ENCODE peak calls at places on chromosome 9, in seven cellular contexts. One of them, this sample, is unnamed.

GRCh38 chr9:135076143-135076875 is 11.2 kb upstream of the OLFM1 start:
- DNase-seq in stomach: no peak
- DNase-seq in CD8-positive, alpha-beta memory T cell: no peak
- DNase-seq in hepatocyte: no peak
- DNase-seq in tibial artery: no peak
- DNase-seq in H1: no peak
- DNase-seq in naive thymus-derived CD4-positive, alpha-beta T cell: no peak
- DNase-seq in this sample: no peak

GRCh38 chr9:134536101-134536900 is 105.3 kb upstream of the COL5A1 start:
- DNase-seq in tibial artery: no peak
- DNase-seq in naive thymus-derived CD4-positive, alpha-beta T cell: no peak
- DNase-seq in stomach: no peak
- DNase-seq in hepatocyte: peak; percentile 58
- DNase-seq in H1: no peak
- DNase-seq in CD8-positive, alpha-beta memory T cell: no peak
- DNase-seq in this sample: peak; percentile 56

GRCh38 chr9:76662476-76663281 is 101.6 kb upstream of the PCA3 start:
- DNase-seq in naive thymus-derived CD4-positive, alpha-beta T cell: no peak
- DNase-seq in hepatocyte: no peak
- DNase-seq in tibial artery: no peak
- DNase-seq in H1: no peak
- DNase-seq in stomach: no peak
- DNase-seq in CD8-positive, alpha-beta memory T cell: no peak
- DNase-seq in this sample: peak; percentile 90

GRCh38 chr9:114335745-114336144 is 6.1 kb downstream of the ORM2 start:
- DNase-seq in tibial artery: no peak
- DNase-seq in stomach: no peak
- DNase-seq in H1: no peak
- DNase-seq in CD8-positive, alpha-beta memory T cell: no peak
- DNase-seq in hepatocyte: no peak
- DNase-seq in naive thymus-derived CD4-positive, alpha-beta T cell: no peak
- DNase-seq in this sample: no peak

GRCh38 chr9:6214903-6215302 is 704 bp upstream of the IL33 start:
- DNase-seq in tibial artery: no peak
- DNase-seq in CD8-positive, alpha-beta memory T cell: no peak
- DNase-seq in stomach: no peak
- DNase-seq in hepatocyte: no peak
- DNase-seq in H1: no peak
- DNase-seq in naive thymus-derived CD4-positive, alpha-beta T cell: no peak
- DNase-seq in this sample: no peak

GRCh38 chr9:76773051-76773450 is 8.8 kb downstream of the PCA3 start:
- DNase-seq in tibial artery: no peak
- DNase-seq in naive thymus-derived CD4-positive, alpha-beta T cell: no peak
- DNase-seq in hepatocyte: no peak
- DNase-seq in CD8-positive, alpha-beta memory T cell: no peak
- DNase-seq in H1: no peak
- DNase-seq in stomach: no peak
- DNase-seq in this sample: no peak

GRCh38 chr9:89770779-89771178 is 166.0 kb downstream of the GADD45G start:
- DNase-seq in stomach: no peak
- DNase-seq in H1: no peak
- DNase-seq in CD8-positive, alpha-beta memory T cell: no peak
- DNase-seq in tibial artery: no peak
- DNase-seq in naive thymus-derived CD4-positive, alpha-beta T cell: no peak
- DNase-seq in hepatocyte: no peak
- DNase-seq in this sample: no peak

GRCh38 chr9:76911971-76912370 is 6.1 kb upstream of the PRUNE2 start:
- DNase-seq in tibial artery: no peak
- DNase-seq in naive thymus-derived CD4-positive, alpha-beta T cell: no peak
- DNase-seq in stomach: no peak
- DNase-seq in H1: no peak
- DNase-seq in CD8-positive, alpha-beta memory T cell: no peak
- DNase-seq in hepatocyte: no peak
- DNase-seq in this sample: no peak

GRCh38 chr9:13278368-13279246 is 885 bp downstream of the MPDZ start:
- DNase-seq in CD8-positive, alpha-beta memory T cell: no peak
- DNase-seq in tibial artery: peak; percentile 55
- DNase-seq in H1: peak; percentile 9
- DNase-seq in hepatocyte: peak; percentile 69
- DNase-seq in naive thymus-derived CD4-positive, alpha-beta T cell: no peak
- DNase-seq in stomach: peak; percentile 26
- DNase-seq in this sample: peak; percentile 73

GRCh38 chr9:121884057-121884512 is 209.0 kb downstream of the TTLL11 start:
- DNase-seq in naive thymus-derived CD4-positive, alpha-beta T cell: no peak
- DNase-seq in stomach: no peak
- DNase-seq in hepatocyte: peak; percentile 24
- DNase-seq in tibial artery: no peak
- DNase-seq in H1: no peak
- DNase-seq in CD8-positive, alpha-beta memory T cell: no peak
- DNase-seq in this sample: peak; percentile 42

GRCh38 chr9:118336167-118336951 is 632.2 kb downstream of the TLR4 start:
- DNase-seq in stomach: no peak
- DNase-seq in CD8-positive, alpha-beta memory T cell: no peak
- DNase-seq in H1: no peak
- DNase-seq in hepatocyte: no peak
- DNase-seq in naive thymus-derived CD4-positive, alpha-beta T cell: no peak
- DNase-seq in tibial artery: no peak
- DNase-seq in this sample: no peak

GRCh38 chr9:129282308-129283211 is 104.5 kb upstream of the IER5L start:
- DNase-seq in tibial artery: peak; percentile 26
- DNase-seq in CD8-positive, alpha-beta memory T cell: no peak
- DNase-seq in stomach: no peak
- DNase-seq in naive thymus-derived CD4-positive, alpha-beta T cell: no peak
- DNase-seq in H1: no peak
- DNase-seq in hepatocyte: no peak
- DNase-seq in this sample: no peak

GRCh38 chr9:24041294-24041693 is 215.3 kb upstream of the ELAVL2 start:
- DNase-seq in naive thymus-derived CD4-positive, alpha-beta T cell: no peak
- DNase-seq in hepatocyte: no peak
- DNase-seq in CD8-positive, alpha-beta memory T cell: no peak
- DNase-seq in H1: no peak
- DNase-seq in tibial artery: no peak
- DNase-seq in stomach: no peak
- DNase-seq in this sample: no peak

GRCh38 chr9:108150736-108151135 is 661.2 kb upstream of the KLF4 start:
- DNase-seq in CD8-positive, alpha-beta memory T cell: no peak
- DNase-seq in hepatocyte: no peak
- DNase-seq in tibial artery: peak; percentile 54
- DNase-seq in stomach: no peak
- DNase-seq in naive thymus-derived CD4-positive, alpha-beta T cell: no peak
- DNase-seq in H1: no peak
- DNase-seq in this sample: no peak

GRCh38 chr9:72579880-72580570 is 58.6 kb downstream of the TMC1 start:
- DNase-seq in stomach: no peak
- DNase-seq in naive thymus-derived CD4-positive, alpha-beta T cell: no peak
- DNase-seq in CD8-positive, alpha-beta memory T cell: no peak
- DNase-seq in H1: no peak
- DNase-seq in hepatocyte: peak; percentile 40
- DNase-seq in tibial artery: no peak
- DNase-seq in this sample: no peak

GRCh38 chr9:109893222-109893621 is 113.2 kb downstream of the PALM2AKAP2 start:
- DNase-seq in H1: no peak
- DNase-seq in hepatocyte: no peak
- DNase-seq in CD8-positive, alpha-beta memory T cell: no peak
- DNase-seq in naive thymus-derived CD4-positive, alpha-beta T cell: no peak
- DNase-seq in tibial artery: no peak
- DNase-seq in stomach: no peak
- DNase-seq in this sample: no peak

GRCh38 chr9:85212887-85213286 is 528.9 kb downstream of the AGTPBP1 start:
- DNase-seq in tibial artery: no peak
- DNase-seq in stomach: no peak
- DNase-seq in naive thymus-derived CD4-positive, alpha-beta T cell: no peak
- DNase-seq in H1: no peak
- DNase-seq in CD8-positive, alpha-beta memory T cell: no peak
- DNase-seq in hepatocyte: no peak
- DNase-seq in this sample: peak; percentile 4

GRCh38 chr9:128296340-128297220 is 20.5 kb downstream of the SWI5 start:
- DNase-seq in tibial artery: no peak
- DNase-seq in naive thymus-derived CD4-positive, alpha-beta T cell: no peak
- DNase-seq in H1: no peak
- DNase-seq in CD8-positive, alpha-beta memory T cell: no peak
- DNase-seq in stomach: peak; percentile 33
- DNase-seq in hepatocyte: peak; percentile 39
- DNase-seq in this sample: no peak

GRCh38 chr9:19552282-19552681 is 143.5 kb downstream of the ACER2 start:
- DNase-seq in hepatocyte: no peak
- DNase-seq in tibial artery: no peak
- DNase-seq in naive thymus-derived CD4-positive, alpha-beta T cell: no peak
- DNase-seq in CD8-positive, alpha-beta memory T cell: no peak
- DNase-seq in stomach: no peak
- DNase-seq in H1: no peak
- DNase-seq in this sample: no peak

GRCh38 chr9:115035872-115036612 is 81.9 kb downstream of the TNC start:
- DNase-seq in CD8-positive, alpha-beta memory T cell: no peak
- DNase-seq in stomach: no peak
- DNase-seq in tibial artery: no peak
- DNase-seq in naive thymus-derived CD4-positive, alpha-beta T cell: no peak
- DNase-seq in H1: no peak
- DNase-seq in hepatocyte: peak; percentile 27
- DNase-seq in this sample: no peak

GRCh38 chr9:136693490-136694162 is 6.4 kb upstream of the AGPAT2 start:
- DNase-seq in hepatocyte: peak; percentile 90
- DNase-seq in tibial artery: no peak
- DNase-seq in CD8-positive, alpha-beta memory T cell: no peak
- DNase-seq in H1: no peak
- DNase-seq in stomach: peak; percentile 88
- DNase-seq in naive thymus-derived CD4-positive, alpha-beta T cell: no peak
- DNase-seq in this sample: no peak

GRCh38 chr9:128696923-128697707 is 5.2 kb upstream of the PKN3 start:
- DNase-seq in tibial artery: no peak
- DNase-seq in naive thymus-derived CD4-positive, alpha-beta T cell: no peak
- DNase-seq in hepatocyte: no peak
- DNase-seq in CD8-positive, alpha-beta memory T cell: no peak
- DNase-seq in stomach: no peak
- DNase-seq in H1: no peak
- DNase-seq in this sample: no peak

GRCh38 chr9:133532937-133533668 is 1.4 kb upstream of the ADAMTSL2 start:
- DNase-seq in tibial artery: peak; percentile 48
- DNase-seq in CD8-positive, alpha-beta memory T cell: peak; percentile 59
- DNase-seq in naive thymus-derived CD4-positive, alpha-beta T cell: peak; percentile 82
- DNase-seq in hepatocyte: peak; percentile 71
- DNase-seq in H1: peak; percentile 44
- DNase-seq in stomach: peak; percentile 79
- DNase-seq in this sample: peak; percentile 92

GRCh38 chr9:79615038-79615437 is 43.3 kb downstream of the TLE4 start:
- DNase-seq in tibial artery: no peak
- DNase-seq in stomach: no peak
- DNase-seq in CD8-positive, alpha-beta memory T cell: no peak
- DNase-seq in hepatocyte: no peak
- DNase-seq in H1: no peak
- DNase-seq in naive thymus-derived CD4-positive, alpha-beta T cell: no peak
- DNase-seq in this sample: no peak
- H3K4me1 ChIP-seq in tibial artery: peaks cover 81% of the 10 kb centered on the region
- H3K4me1 ChIP-seq in stomach: peaks cover 23% of the 10 kb centered on the region
- H3K4me1 ChIP-seq in CD8-positive, alpha-beta memory T cell: peaks cover 15% of the 10 kb centered on the region
- H3K4me1 ChIP-seq in hepatocyte: peaks cover 14% of the 10 kb centered on the region
- H3K4me1 ChIP-seq in H1: peaks cover 8% of the 10 kb centered on the region
- H3K4me1 ChIP-seq in naive thymus-derived CD4-positive, alpha-beta T cell: no peaks in the 10 kb centered on the region
- H3K4me1 ChIP-seq in this sample: peaks cover 36% of the 10 kb centered on the region

DNA sequence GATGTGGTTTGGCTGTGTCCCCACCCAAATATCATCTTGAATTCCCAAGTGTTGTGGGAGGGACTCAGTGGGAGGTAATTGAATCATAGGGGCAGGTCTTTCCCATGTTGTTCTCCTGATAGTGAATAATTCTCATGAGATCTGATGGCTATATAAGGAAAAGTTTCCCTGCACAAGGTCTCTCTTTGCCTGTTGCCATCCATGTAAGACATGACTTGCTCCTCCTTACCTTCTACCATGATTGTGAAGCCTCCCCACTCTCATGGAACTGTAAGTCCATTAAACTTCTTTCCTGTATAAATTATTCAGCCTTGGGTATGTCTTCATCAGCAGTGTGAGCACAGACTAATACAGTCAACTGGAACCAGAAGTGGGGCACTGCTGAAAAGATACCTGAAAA is 262.4 kb upstream of the RFX3 start:
- DNase-seq in naive thymus-derived CD4-positive, alpha-beta T cell: no peak
- DNase-seq in tibial artery: no peak
- DNase-seq in CD8-positive, alpha-beta memory T cell: no peak
- DNase-seq in stomach: no peak
- DNase-seq in H1: no peak
- DNase-seq in hepatocyte: no peak
- DNase-seq in this sample: no peak
- H3K9me3 ChIP-seq in naive thymus-derived CD4-positive, alpha-beta T cell: peaks cover 5% of the 10 kb centered on the region
- H3K9me3 ChIP-seq in tibial artery: no peaks in the 10 kb centered on the region
- H3K9me3 ChIP-seq in CD8-positive, alpha-beta memory T cell: no peaks in the 10 kb centered on the region
- H3K9me3 ChIP-seq in stomach: peaks cover 19% of the 10 kb centered on the region
- H3K9me3 ChIP-seq in H1: peaks cover 12% of the 10 kb centered on the region
- H3K9me3 ChIP-seq in hepatocyte: no peaks in the 10 kb centered on the region
- H3K9me3 ChIP-seq in this sample: no peaks in the 10 kb centered on the region

GRCh38 chr9:116504081-116504480 is 183.0 kb upstream of the TRIM32 start:
- DNase-seq in hepatocyte: peak; percentile 24
- DNase-seq in tibial artery: no peak
- DNase-seq in CD8-positive, alpha-beta memory T cell: no peak
- DNase-seq in stomach: no peak
- DNase-seq in H1: no peak
- DNase-seq in naive thymus-derived CD4-positive, alpha-beta T cell: no peak
- DNase-seq in this sample: no peak
- H3K27ac ChIP-seq in hepatocyte: no peak overlapping the region
- H3K27ac ChIP-seq in tibial artery: no peak overlapping the region
- H3K27ac ChIP-seq in CD8-positive, alpha-beta memory T cell: no peak overlapping the region
- H3K27ac ChIP-seq in stomach: no peak overlapping the region
- H3K27ac ChIP-seq in H1: no peak overlapping the region
- H3K27ac ChIP-seq in naive thymus-derived CD4-positive, alpha-beta T cell: no peak overlapping the region
- H3K27ac ChIP-seq in this sample: no peak overlapping the region

GRCh38 chr9:87880116-87880515 is 2.6 kb upstream of the SPATA31E1 start:
- DNase-seq in tibial artery: no peak
- DNase-seq in H1: no peak
- DNase-seq in CD8-positive, alpha-beta memory T cell: no peak
- DNase-seq in hepatocyte: peak; percentile 1
- DNase-seq in stomach: no peak
- DNase-seq in naive thymus-derived CD4-positive, alpha-beta T cell: no peak
- DNase-seq in this sample: no peak
- H3K4me1 ChIP-seq in tibial artery: no peaks in the 10 kb centered on the region
- H3K4me1 ChIP-seq in H1: peaks cover 15% of the 10 kb centered on the region
- H3K4me1 ChIP-seq in CD8-positive, alpha-beta memory T cell: no peaks in the 10 kb centered on the region
- H3K4me1 ChIP-seq in hepatocyte: peaks cover 8% of the 10 kb centered on the region
- H3K4me1 ChIP-seq in stomach: no peaks in the 10 kb centered on the region
- H3K4me1 ChIP-seq in naive thymus-derived CD4-positive, alpha-beta T cell: no peaks in the 10 kb centered on the region
- H3K4me1 ChIP-seq in this sample: peaks cover 19% of the 10 kb centered on the region

DNA sequence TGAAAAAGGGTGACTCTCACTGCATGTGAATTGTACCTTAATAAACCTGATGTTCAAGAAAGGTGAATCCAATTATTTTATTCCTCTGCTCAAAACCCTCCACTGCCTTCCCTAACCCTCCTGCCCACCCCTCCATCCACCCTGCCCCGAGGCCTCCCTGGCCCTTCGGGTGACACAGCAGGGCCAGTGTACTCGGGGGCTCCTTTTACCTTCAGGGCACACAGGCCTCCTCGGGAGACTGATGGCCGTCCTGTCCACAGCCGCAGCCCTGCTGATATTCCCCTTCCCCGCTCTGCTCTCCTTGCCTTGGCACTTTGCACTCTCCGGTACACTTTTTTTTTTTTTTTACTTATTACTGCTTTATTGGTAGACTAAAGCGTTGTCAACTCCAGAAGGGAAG is 234.0 kb downstream of the CACNA1B start:
- DNase-seq in CD8-positive, alpha-beta memory T cell: no peak
- DNase-seq in H1: no peak
- DNase-seq in stomach: peak; percentile 7
- DNase-seq in naive thymus-derived CD4-positive, alpha-beta T cell: no peak
- DNase-seq in hepatocyte: no peak
- DNase-seq in tibial artery: no peak
- DNase-seq in this sample: no peak
- H3K9me3 ChIP-seq in CD8-positive, alpha-beta memory T cell: no peaks in the 10 kb centered on the region
- H3K9me3 ChIP-seq in H1: peaks cover 58% of the 10 kb centered on the region
- H3K9me3 ChIP-seq in stomach: no peaks in the 10 kb centered on the region
- H3K9me3 ChIP-seq in naive thymus-derived CD4-positive, alpha-beta T cell: no peaks in the 10 kb centered on the region
- H3K9me3 ChIP-seq in hepatocyte: no peaks in the 10 kb centered on the region
- H3K9me3 ChIP-seq in tibial artery: no peaks in the 10 kb centered on the region
- H3K9me3 ChIP-seq in this sample: no peaks in the 10 kb centered on the region